ENCODE peak calls at places on chromosomes 5 and 9, in seven cellular contexts. U is transverse colon; W is thoracic aorta; F is left ventricle myocardium inferior; D is CD8-positive, alpha-beta T cell; J is SK-N-SH; Y is heart left ventricle. Q is an unnamed sample. For H3K4me1, the result is how much of the 10 kb centered on the place peaks cover.

GRCh38 chr9:112380102-112380581 is at the start of gene HSDL2:
- DNase-seq in D (no peak), U (peak), Y (no peak), F (no peak), W (peak), J (no peak), Q (peak)

GRCh38 chr9:14373726-14374125 is 59.8 kb upstream of the NFIB start:
- DNase-seq in F (no peak), D (no peak), W (no peak), U (no peak), Y (no peak), J (no peak), Q (no peak)

GRCh38 chr9:759983-760715 is 81.3 kb upstream of the DMRT1 start:
- DNase-seq in D (no peak), J (no peak), W (no peak), F (no peak), U (no peak), Y (no peak), Q (no peak)

GRCh38 chr9:93891549-93892310 is 63.4 kb downstream of the BARX1 start:
- DNase-seq in Y (no peak), W (no peak), U (peak), J (no peak), D (no peak), F (no peak), Q (peak)

GRCh38 chr5:107389130-107389553 is 281.6 kb downstream of the EFNA5 start:
- DNase-seq in J (no peak), F (no peak), Y (no peak), D (no peak), W (no peak), U (peak), Q (no peak)

GRCh38 chr5:160926428-160926827 is 74.4 kb upstream of the ATP10B start:
- DNase-seq in F (no peak), W (no peak), J (no peak), Y (no peak), U (peak), D (no peak), Q (no peak)

GRCh38 chr9:124259273-124260078 is 1.7 kb downstream of the NEK6 start:
- DNase-seq in W (peak), U (peak), D (no peak), F (peak), J (no peak), Y (peak), Q (peak)

GRCh38 chr5:67814569-67815311 is 400.8 kb upstream of the PIK3R1 start:
- DNase-seq in W (no peak), F (no peak), J (no peak), U (no peak), D (no peak), Y (no peak), Q (no peak)

GRCh38 chr5:37005252-37005651 is 128.7 kb downstream of the NIPBL start:
- DNase-seq in W (no peak), J (no peak), D (no peak), F (no peak), U (no peak), Y (no peak), Q (no peak)

GRCh38 chr5:10307206-10308148 is at the start of gene CMBL:
- DNase-seq in W (no peak), F (peak), U (peak), J (peak), D (no peak), Y (peak), Q (peak)

GRCh38 chr5:116271432-116271831 is 186.6 kb downstream of the COMMD10 start:
- DNase-seq in Y (no peak), W (no peak), F (no peak), J (no peak), U (no peak), D (no peak), Q (no peak)

GRCh38 chr5:168987540-168988300 is 313.2 kb downstream of the SLIT3 start:
- DNase-seq in F (peak), Y (peak), J (peak), W (peak), U (peak), D (no peak), Q (peak)

GRCh38 chr5:43514816-43515677 is at the start of gene C5orf34:
- DNase-seq in U (peak), J (peak), Y (peak), D (peak), W (peak), F (peak), Q (peak)

GRCh38 chr5:40914835-40915234 is 5.5 kb downstream of the C7 start:
- DNase-seq in U (no peak), Y (no peak), D (no peak), F (no peak), W (no peak), J (no peak), Q (no peak)

GRCh38 chr5:112878760-112879159 is 17.7 kb downstream of the SRP19 start:
- DNase-seq in F (no peak), Y (no peak), W (no peak), U (no peak), D (no peak), J (no peak), Q (no peak)

GRCh38 chr5:181255836-181256578 is 4.9 kb downstream of the TRIM52 start:
- DNase-seq in U (no peak), W (no peak), J (no peak), D (no peak), F (no peak), Y (no peak), Q (no peak)

GRCh38 chr5:103800728-103801127 is 238.1 kb upstream of the NUDT12 start:
- DNase-seq in W (no peak), F (no peak), U (no peak), Y (no peak), J (no peak), D (no peak), Q (no peak)

GRCh38 chr5:160199410-160199911 is 29.8 kb upstream of the FABP6 start:
- DNase-seq in U (peak), F (peak), Y (peak), D (peak), J (peak), W (no peak), Q (peak)

GRCh38 chr5:114101153-114101552 is 260.7 kb upstream of the KCNN2 start:
- DNase-seq in U (no peak), Y (no peak), F (no peak), J (peak), D (no peak), W (no peak), Q (no peak)

GRCh38 chr5:73338201-73339126 is 110.1 kb downstream of the FOXD1 start:
- DNase-seq in J (no peak), D (no peak), W (no peak), Y (no peak), F (no peak), U (no peak), Q (no peak)

GRCh38 chr5:59069438-59070079 is 486.7 kb downstream of the RAB3C start:
- DNase-seq in D (no peak), J (no peak), U (no peak), Y (no peak), W (no peak), F (no peak), Q (peak)

GRCh38 chr5:17252543-17252942 is 35.1 kb downstream of the BASP1 start:
- DNase-seq in J (no peak), D (no peak), Y (no peak), U (no peak), F (no peak), W (no peak), Q (no peak)

GRCh38 chr9:81849631-81850259 is 78.5 kb upstream of the SPATA31D4 start:
- DNase-seq in U (peak), D (no peak), Y (no peak), F (no peak), W (no peak), J (no peak), Q (no peak)

GRCh38 chr9:130598188-130598587 is 18.8 kb downstream of the FUBP3 start:
- DNase-seq in Y (no peak), J (no peak), W (no peak), F (no peak), U (no peak), D (no peak), Q (no peak)

GRCh38 chr9:85610074-85610855 is 131.5 kb downstream of the AGTPBP1 start:
- DNase-seq in F (no peak), U (no peak), Y (no peak), W (no peak), J (peak), D (no peak), Q (no peak)

DNA sequence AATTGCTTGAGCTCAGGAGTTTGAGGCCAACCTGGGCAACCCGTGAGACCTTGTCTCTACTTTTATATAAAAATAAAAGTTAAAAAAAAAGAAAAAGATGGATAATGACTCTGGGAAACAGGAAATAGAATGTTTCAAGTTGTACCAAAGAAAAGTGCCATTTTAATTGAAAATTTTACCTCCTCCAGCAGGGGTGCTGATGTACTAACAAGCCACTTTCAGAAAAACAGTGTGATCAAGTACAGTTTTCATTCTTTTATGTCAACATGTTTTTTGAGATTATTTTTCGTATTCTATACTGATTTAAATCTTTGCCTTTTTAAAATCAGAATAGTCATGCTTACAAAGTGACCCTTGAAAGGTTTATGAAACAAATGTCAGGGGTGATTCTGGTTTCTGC is 30.8 kb downstream of the F2R start:
- DNase-seq in U (no peak), F (no peak), Y (no peak), J (no peak), D (no peak), W (no peak), Q (no peak)
- TF ChIP-seq CTCF in U (no peak), F (no peak), Y (no peak), J (peak), D (no peak), W (no peak), Q (no peak)

GRCh38 chr5:89723907-89724306 is 685.6 kb downstream of the CETN3 start:
- DNase-seq in U (no peak), F (no peak), W (no peak), D (no peak), J (no peak), Y (no peak), Q (no peak)

GRCh38 chr5:89728134-89728533 is 681.4 kb downstream of the CETN3 start:
- DNase-seq in W (no peak), F (no peak), D (no peak), J (no peak), Y (no peak), U (no peak), Q (no peak)

GRCh38 chr5:89729623-89730390 is 679.7 kb downstream of the CETN3 start:
- DNase-seq in D (no peak), W (no peak), U (no peak), J (no peak), F (no peak), Y (no peak), Q (no peak)

GRCh38 chr5:89733772-89734171 is 675.8 kb downstream of the CETN3 start:
- DNase-seq in W (no peak), Y (no peak), U (no peak), F (no peak), D (no peak), J (no peak), Q (no peak)

GRCh38 chr5:89728750-89729149 is 680.8 kb downstream of the CETN3 start:
- DNase-seq in F (peak), U (no peak), Y (no peak), J (no peak), W (peak), D (no peak), Q (peak)
- H3K27ac ChIP-seq in F (no peak), U (no peak), Y (no peak), J (no peak), W (no peak), D (no peak), Q (peak)

GRCh38 chr9:98173181-98173580 is 19.3 kb downstream of the CORO2A start:
- DNase-seq in F (no peak), D (no peak), J (no peak), U (no peak), Y (no peak), W (no peak), Q (no peak)

GRCh38 chr9:98175762-98176161 is 16.7 kb downstream of the CORO2A start:
- DNase-seq in F (no peak), U (no peak), W (no peak), J (no peak), Y (no peak), D (no peak), Q (no peak)

GRCh38 chr9:98171176-98171925 is 21.1 kb downstream of the CORO2A start:
- DNase-seq in Y (no peak), F (no peak), J (peak), W (no peak), D (no peak), U (no peak), Q (no peak)

GRCh38 chr9:98175013-98175679 is 17.3 kb downstream of the CORO2A start:
- DNase-seq in Y (no peak), W (no peak), J (no peak), U (no peak), F (no peak), D (no peak), Q (no peak)

DNA sequence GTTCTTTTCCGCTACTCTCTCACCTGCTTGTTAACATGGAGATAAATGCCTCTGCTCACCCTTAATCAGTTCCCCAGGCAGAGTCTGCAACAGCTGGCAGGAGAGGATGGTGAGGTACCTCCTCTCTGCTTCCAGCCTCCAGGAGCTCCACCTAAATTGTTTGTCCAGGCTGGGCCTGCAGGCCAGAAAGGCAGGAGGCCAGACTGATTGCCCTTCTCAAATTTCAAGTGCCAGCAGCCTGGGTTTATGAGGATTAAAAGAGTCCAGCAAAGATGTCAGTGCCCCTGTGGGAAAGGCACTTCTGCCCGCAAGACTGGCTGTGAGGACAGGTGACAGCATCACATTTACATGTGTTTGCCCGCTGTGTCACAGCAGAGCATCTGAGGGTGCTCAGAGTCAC is 19.8 kb downstream of the CORO2A start:
- DNase-seq in Y (no peak), W (no peak), F (no peak), D (no peak), J (no peak), U (no peak), Q (no peak)
- H3K4me1 ChIP-seq in Y (under half), W (under half), F (under half), D (under half), J (under half), U (under half), Q (under half)

DNA sequence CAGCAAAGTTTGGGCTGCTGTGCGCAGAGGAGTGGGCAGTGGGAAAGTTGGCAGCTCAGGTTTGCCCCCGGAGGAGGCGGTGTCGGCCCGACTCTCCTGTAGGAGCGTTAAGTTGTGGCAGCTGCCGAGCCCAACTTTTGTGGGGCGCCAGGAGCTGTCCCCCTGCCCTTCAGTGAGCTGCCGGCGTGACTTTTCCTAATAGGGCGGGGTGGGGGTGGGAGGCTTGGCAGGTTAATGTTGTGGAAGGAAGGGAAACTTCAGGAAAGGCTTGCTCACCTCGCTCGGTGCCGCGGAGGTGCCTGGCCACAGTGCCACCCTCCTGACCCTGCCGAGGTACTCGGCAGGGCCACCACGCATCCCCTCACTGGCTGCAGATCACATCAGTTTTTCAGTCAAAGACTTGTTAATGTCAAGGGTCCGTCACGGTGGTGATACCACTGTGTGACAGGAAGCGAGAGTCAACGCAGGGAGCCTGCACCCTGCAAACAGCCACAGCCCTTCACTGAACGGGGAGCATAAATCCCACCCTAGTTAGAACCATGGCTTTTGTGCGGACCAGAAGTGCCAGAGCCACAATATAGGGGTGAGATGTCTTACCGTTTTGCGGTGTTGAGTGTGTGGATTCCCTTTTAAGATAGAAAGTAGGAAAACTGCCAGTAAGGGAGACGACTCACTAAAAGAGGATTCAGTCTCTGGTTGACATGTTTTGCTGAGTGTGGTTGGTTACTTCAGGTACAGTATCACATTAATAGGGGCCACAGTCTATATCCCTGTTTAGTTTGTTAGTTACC is 746 bp downstream of the LNPEP start:
- DNase-seq in Y (peak), D (no peak), F (peak), W (no peak), U (peak), J (peak), Q (peak)
- TF ChIP-seq CTCF in Y (no peak), D (no peak), F (no peak), W (no peak), U (no peak), J (no peak), Q (no peak)